ENCODE peak calls at places on chromosomes 11 and 22, in nine cellular contexts. One of them, this sample, is unnamed.

GRCh38 chr11:2293396-2294339 is 8.1 kb downstream of the C11orf21 start:
- DNase-seq in left ventricle myocardium inferior: no peak
- DNase-seq in colonic mucosa: no peak
- DNase-seq in cardiac muscle cell: no peak
- DNase-seq in breast epithelium: peak; percentile 34
- DNase-seq in AG04450: no peak
- DNase-seq in epithelial cell of prostate: no peak
- DNase-seq in caudate nucleus: no peak
- DNase-seq in heart right ventricle: no peak
- DNase-seq in this sample: no peak

GRCh38 chr11:102812188-102812587 is 14.2 kb upstream of the MMP1 start:
- DNase-seq in heart right ventricle: no peak
- DNase-seq in breast epithelium: no peak
- DNase-seq in left ventricle myocardium inferior: no peak
- DNase-seq in epithelial cell of prostate: no peak
- DNase-seq in cardiac muscle cell: no peak
- DNase-seq in caudate nucleus: no peak
- DNase-seq in colonic mucosa: no peak
- DNase-seq in AG04450: no peak
- DNase-seq in this sample: no peak

GRCh38 chr11:2813141-2813908 is 72.2 kb downstream of the CDKN1C start:
- DNase-seq in heart right ventricle: no peak
- DNase-seq in colonic mucosa: no peak
- DNase-seq in cardiac muscle cell: peak; percentile 72
- DNase-seq in epithelial cell of prostate: no peak
- DNase-seq in AG04450: peak; percentile 62
- DNase-seq in breast epithelium: no peak
- DNase-seq in caudate nucleus: no peak
- DNase-seq in left ventricle myocardium inferior: peak; percentile 13
- DNase-seq in this sample: no peak

GRCh38 chr11:11608783-11609232 is 13.0 kb downstream of the GALNT18 start:
- DNase-seq in left ventricle myocardium inferior: no peak
- DNase-seq in epithelial cell of prostate: no peak
- DNase-seq in heart right ventricle: no peak
- DNase-seq in AG04450: no peak
- DNase-seq in caudate nucleus: no peak
- DNase-seq in colonic mucosa: no peak
- DNase-seq in breast epithelium: no peak
- DNase-seq in cardiac muscle cell: peak; percentile 41
- DNase-seq in this sample: no peak

GRCh38 chr22:37805878-37806277 is 1.9 kb upstream of the GCAT start:
- DNase-seq in colonic mucosa: no peak
- DNase-seq in epithelial cell of prostate: no peak
- DNase-seq in heart right ventricle: no peak
- DNase-seq in cardiac muscle cell: no peak
- DNase-seq in breast epithelium: no peak
- DNase-seq in left ventricle myocardium inferior: no peak
- DNase-seq in AG04450: no peak
- DNase-seq in caudate nucleus: no peak
- DNase-seq in this sample: no peak

GRCh38 chr22:41910599-41911291 is 4.1 kb downstream of the SHISA8 start:
- DNase-seq in colonic mucosa: no peak
- DNase-seq in left ventricle myocardium inferior: peak; percentile 56
- DNase-seq in AG04450: no peak
- DNase-seq in epithelial cell of prostate: no peak
- DNase-seq in breast epithelium: no peak
- DNase-seq in caudate nucleus: peak; percentile 64
- DNase-seq in cardiac muscle cell: peak; percentile 33
- DNase-seq in heart right ventricle: peak; percentile 49
- DNase-seq in this sample: no peak

GRCh38 chr11:28730336-28730735 is 622.1 kb downstream of the METTL15 start:
- DNase-seq in caudate nucleus: no peak
- DNase-seq in cardiac muscle cell: peak; percentile 20
- DNase-seq in breast epithelium: no peak
- DNase-seq in heart right ventricle: no peak
- DNase-seq in AG04450: no peak
- DNase-seq in left ventricle myocardium inferior: no peak
- DNase-seq in colonic mucosa: no peak
- DNase-seq in epithelial cell of prostate: no peak
- DNase-seq in this sample: no peak

GRCh38 chr22:50529416-50530279 is at the start of gene TYMP:
- DNase-seq in epithelial cell of prostate: no peak
- DNase-seq in left ventricle myocardium inferior: peak; percentile 82
- DNase-seq in caudate nucleus: no peak
- DNase-seq in colonic mucosa: peak; percentile 83
- DNase-seq in cardiac muscle cell: no peak
- DNase-seq in AG04450: no peak
- DNase-seq in heart right ventricle: peak; percentile 66
- DNase-seq in breast epithelium: no peak
- DNase-seq in this sample: no peak

DNA sequence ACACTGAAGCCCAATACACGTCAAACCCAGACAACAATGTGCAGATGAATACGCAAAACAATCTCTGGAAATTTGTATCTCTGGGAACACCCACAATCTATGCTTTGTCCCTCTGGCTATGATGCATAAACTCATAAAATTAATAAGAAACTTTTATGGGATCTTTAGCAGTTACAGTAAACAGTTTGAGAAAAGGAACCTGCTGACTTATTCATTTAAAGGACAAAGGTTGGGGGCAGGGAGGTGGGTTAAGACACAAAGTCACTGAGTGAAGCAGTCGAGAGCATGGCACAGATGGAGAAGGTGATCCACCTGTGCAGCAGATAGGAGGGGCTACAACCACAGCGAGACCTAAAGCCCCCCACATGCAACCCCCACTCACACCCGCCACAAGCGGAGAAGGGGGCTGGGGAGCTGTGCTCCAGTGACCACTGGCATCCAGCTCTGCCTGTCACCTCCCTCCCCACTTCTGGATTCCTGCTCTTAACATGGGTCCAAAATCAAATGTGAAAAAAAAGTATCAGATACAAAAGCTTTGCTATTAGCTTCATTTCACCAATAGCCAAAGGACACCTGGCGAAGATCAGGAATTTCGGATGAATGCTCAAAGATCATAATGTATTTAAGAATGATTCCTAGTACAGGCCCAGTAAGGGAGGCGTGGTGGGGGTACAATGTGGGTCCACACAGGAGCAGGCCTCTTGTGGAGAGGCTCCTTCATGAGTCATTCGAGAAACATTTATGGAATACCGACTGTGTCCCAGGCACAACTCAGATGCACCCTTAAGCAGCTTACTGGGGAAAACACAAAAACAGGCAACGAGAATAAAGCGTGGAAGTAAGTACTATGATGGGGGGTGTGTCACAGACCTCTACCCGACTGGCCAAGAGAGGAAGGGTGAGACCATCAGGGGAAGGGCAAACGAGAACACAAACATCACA is 44.8 kb downstream of the SMCO4 start:
- DNase-seq in heart right ventricle: no peak
- DNase-seq in breast epithelium: no peak
- DNase-seq in AG04450: no peak
- DNase-seq in cardiac muscle cell: peak; percentile 49
- DNase-seq in epithelial cell of prostate: no peak
- DNase-seq in colonic mucosa: no peak
- DNase-seq in caudate nucleus: no peak
- DNase-seq in left ventricle myocardium inferior: no peak
- DNase-seq in this sample: no peak
- H3K27ac ChIP-seq in heart right ventricle: no peak overlapping the region
- H3K27ac ChIP-seq in breast epithelium: peak overlapping the region; percentile 39
- H3K27ac ChIP-seq in AG04450: no peak overlapping the region
- H3K27ac ChIP-seq in cardiac muscle cell: peak overlapping the region; percentile 77
- H3K27ac ChIP-seq in epithelial cell of prostate: no peak overlapping the region
- H3K27ac ChIP-seq in colonic mucosa: no peak overlapping the region
- H3K27ac ChIP-seq in caudate nucleus: no peak overlapping the region
- H3K27ac ChIP-seq in left ventricle myocardium inferior: no peak overlapping the region
- H3K27ac ChIP-seq in this sample: no peak overlapping the region

DNA sequence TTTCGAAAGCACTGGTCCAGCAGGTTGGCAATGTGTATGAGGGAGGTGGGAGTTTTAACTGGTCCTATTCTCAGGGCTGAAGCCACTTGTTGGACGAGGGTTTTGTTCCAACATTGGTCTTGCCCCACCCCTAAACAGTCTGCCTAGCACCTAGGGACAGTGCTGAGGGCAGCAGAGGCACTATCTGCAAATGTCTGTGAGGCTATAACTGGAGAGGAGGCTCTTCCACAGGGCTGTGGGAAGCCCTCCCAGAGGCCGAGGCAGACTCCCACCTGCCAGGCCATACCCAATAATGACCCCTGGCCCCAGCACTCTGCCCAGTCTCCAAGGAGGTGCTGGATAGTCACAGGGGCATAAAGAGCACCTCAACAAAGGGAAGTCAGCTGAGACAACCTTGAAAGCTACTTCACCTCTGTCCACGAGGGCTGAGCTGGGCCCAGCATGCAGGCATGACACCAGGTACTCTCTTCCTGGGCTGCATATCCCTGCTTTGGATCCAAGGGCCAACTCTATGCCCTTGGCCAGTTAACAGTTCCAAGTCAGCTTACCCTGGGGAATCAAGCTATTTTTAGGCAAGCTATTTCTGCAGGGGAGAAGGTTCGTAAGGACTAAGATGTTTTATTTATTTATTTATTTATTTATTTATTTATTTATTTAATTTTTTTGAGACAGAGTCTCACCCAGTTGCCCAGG is 40.2 kb upstream of the SLC25A1 start:
- DNase-seq in heart right ventricle: peak; percentile 32
- DNase-seq in colonic mucosa: no peak
- DNase-seq in epithelial cell of prostate: no peak
- DNase-seq in cardiac muscle cell: no peak
- DNase-seq in caudate nucleus: no peak
- DNase-seq in breast epithelium: no peak
- DNase-seq in left ventricle myocardium inferior: no peak
- DNase-seq in AG04450: no peak
- DNase-seq in this sample: no peak
- H3K27ac ChIP-seq in heart right ventricle: peak overlapping the region; percentile 67
- H3K27ac ChIP-seq in colonic mucosa: no peak overlapping the region
- H3K27ac ChIP-seq in epithelial cell of prostate: no peak overlapping the region
- H3K27ac ChIP-seq in cardiac muscle cell: peak overlapping the region; percentile 70
- H3K27ac ChIP-seq in caudate nucleus: no peak overlapping the region
- H3K27ac ChIP-seq in breast epithelium: no peak overlapping the region
- H3K27ac ChIP-seq in left ventricle myocardium inferior: peak overlapping the region; percentile 87
- H3K27ac ChIP-seq in AG04450: no peak overlapping the region
- H3K27ac ChIP-seq in this sample: no peak overlapping the region

DNA sequence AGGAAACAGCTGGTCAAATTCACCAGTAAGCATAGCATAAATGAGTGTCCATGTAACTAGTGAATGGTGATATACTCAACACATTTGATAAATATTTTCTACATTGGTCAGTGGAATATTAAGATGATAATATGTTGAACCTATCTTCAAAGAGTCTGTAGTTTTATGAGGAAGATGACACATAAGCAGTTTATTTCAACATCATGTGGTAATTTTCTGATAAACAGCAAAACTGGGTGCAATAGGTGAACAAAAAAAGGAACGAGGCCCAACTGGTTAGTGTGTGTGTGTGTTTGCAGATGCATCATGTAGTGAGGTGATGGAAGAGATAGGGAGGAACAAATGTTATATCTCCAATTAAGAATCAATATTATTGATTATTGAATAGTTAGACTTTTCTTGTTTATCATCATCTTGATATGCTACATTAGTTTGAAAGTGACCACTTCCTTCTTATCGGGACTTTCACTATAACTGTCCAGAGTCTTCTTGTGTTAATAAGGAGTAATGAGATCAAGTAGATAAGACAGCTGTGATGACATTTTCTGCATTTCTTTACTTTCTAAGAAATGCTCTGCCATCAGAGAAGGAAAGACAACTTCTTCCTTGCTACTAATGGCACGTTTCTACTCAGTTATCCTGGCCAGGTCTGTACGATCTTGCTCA is 270.7 kb downstream of the ETS1 start:
- DNase-seq in AG04450: no peak
- DNase-seq in heart right ventricle: no peak
- DNase-seq in breast epithelium: no peak
- DNase-seq in cardiac muscle cell: peak; percentile 25
- DNase-seq in caudate nucleus: no peak
- DNase-seq in epithelial cell of prostate: no peak
- DNase-seq in colonic mucosa: no peak
- DNase-seq in left ventricle myocardium inferior: no peak
- DNase-seq in this sample: no peak
- H3K27ac ChIP-seq in AG04450: no peak overlapping the region
- H3K27ac ChIP-seq in heart right ventricle: no peak overlapping the region
- H3K27ac ChIP-seq in breast epithelium: no peak overlapping the region
- H3K27ac ChIP-seq in cardiac muscle cell: no peak overlapping the region
- H3K27ac ChIP-seq in caudate nucleus: no peak overlapping the region
- H3K27ac ChIP-seq in epithelial cell of prostate: no peak overlapping the region
- H3K27ac ChIP-seq in colonic mucosa: no peak overlapping the region
- H3K27ac ChIP-seq in left ventricle myocardium inferior: no peak overlapping the region
- H3K27ac ChIP-seq in this sample: no peak overlapping the region

GRCh38 chr11:46212720-46213119 is 64.7 kb upstream of the CREB3L1 start:
- DNase-seq in heart right ventricle: no peak
- DNase-seq in epithelial cell of prostate: no peak
- DNase-seq in breast epithelium: no peak
- DNase-seq in left ventricle myocardium inferior: no peak
- DNase-seq in cardiac muscle cell: no peak
- DNase-seq in caudate nucleus: no peak
- DNase-seq in AG04450: no peak
- DNase-seq in colonic mucosa: no peak
- DNase-seq in this sample: no peak

GRCh38 chr11:46208803-46209202 is 68.7 kb upstream of the CREB3L1 start:
- DNase-seq in heart right ventricle: no peak
- DNase-seq in colonic mucosa: no peak
- DNase-seq in breast epithelium: no peak
- DNase-seq in epithelial cell of prostate: no peak
- DNase-seq in cardiac muscle cell: no peak
- DNase-seq in caudate nucleus: no peak
- DNase-seq in AG04450: no peak
- DNase-seq in left ventricle myocardium inferior: no peak
- DNase-seq in this sample: no peak

GRCh38 chr11:46210856-46211255 is 66.6 kb upstream of the CREB3L1 start:
- DNase-seq in epithelial cell of prostate: no peak
- DNase-seq in colonic mucosa: no peak
- DNase-seq in left ventricle myocardium inferior: no peak
- DNase-seq in breast epithelium: no peak
- DNase-seq in AG04450: no peak
- DNase-seq in heart right ventricle: no peak
- DNase-seq in caudate nucleus: no peak
- DNase-seq in cardiac muscle cell: no peak
- DNase-seq in this sample: no peak

GRCh38 chr11:46207270-46207669 is 70.2 kb upstream of the CREB3L1 start:
- DNase-seq in left ventricle myocardium inferior: no peak
- DNase-seq in heart right ventricle: no peak
- DNase-seq in epithelial cell of prostate: no peak
- DNase-seq in colonic mucosa: no peak
- DNase-seq in AG04450: no peak
- DNase-seq in breast epithelium: no peak
- DNase-seq in cardiac muscle cell: no peak
- DNase-seq in caudate nucleus: no peak
- DNase-seq in this sample: no peak

DNA sequence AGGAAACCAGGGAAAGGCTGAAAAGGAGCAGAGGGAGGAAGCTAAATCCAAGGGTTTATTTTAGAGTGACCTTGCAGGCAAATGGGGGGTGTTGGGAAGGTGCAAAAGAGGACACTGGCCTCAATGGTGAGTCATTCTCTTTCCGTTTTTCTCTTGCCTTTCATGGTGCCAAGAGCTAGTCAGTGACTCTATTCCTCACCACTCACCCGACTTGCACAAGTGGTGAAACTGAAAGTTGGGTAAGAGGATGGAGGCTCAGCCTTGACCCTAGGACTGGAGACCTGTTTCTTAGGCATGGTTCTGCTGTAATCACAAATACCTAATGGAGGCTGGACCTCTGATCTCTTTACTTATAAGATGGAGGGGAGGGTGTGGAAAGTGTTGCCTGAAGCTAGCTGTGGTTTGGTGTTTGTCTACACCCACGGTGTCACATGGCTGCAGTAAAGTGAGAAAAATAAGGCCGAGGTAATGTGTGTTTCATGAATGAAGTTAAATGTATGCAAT is 67.3 kb upstream of the CREB3L1 start:
- DNase-seq in heart right ventricle: no peak
- DNase-seq in caudate nucleus: no peak
- DNase-seq in breast epithelium: no peak
- DNase-seq in colonic mucosa: no peak
- DNase-seq in epithelial cell of prostate: peak; percentile 26
- DNase-seq in AG04450: peak; percentile 20
- DNase-seq in left ventricle myocardium inferior: no peak
- DNase-seq in cardiac muscle cell: peak; percentile 89
- DNase-seq in this sample: no peak
- H3K27ac ChIP-seq in heart right ventricle: no peak overlapping the region
- H3K27ac ChIP-seq in caudate nucleus: no peak overlapping the region
- H3K27ac ChIP-seq in breast epithelium: no peak overlapping the region
- H3K27ac ChIP-seq in colonic mucosa: no peak overlapping the region
- H3K27ac ChIP-seq in epithelial cell of prostate: no peak overlapping the region
- H3K27ac ChIP-seq in AG04450: no peak overlapping the region
- H3K27ac ChIP-seq in left ventricle myocardium inferior: no peak overlapping the region
- H3K27ac ChIP-seq in cardiac muscle cell: no peak overlapping the region
- H3K27ac ChIP-seq in this sample: no peak overlapping the region

This sample was measured in iPS DF 6.9.